ENCODE peak calls at places on chromosomes 11 and 22, in seven cellular contexts. O, Q, U, M, J, R and V are unnamed samples.

GRCh38 chr11:48123249-48123875 is 93.2 kb upstream of the OR4B1 start:
- DNase-seq in O (no peak), Q (no peak), U (no peak), M (peak; percentile 50), J (no peak), R (no peak), V (no peak)

GRCh38 chr11:5196067-5196466 is 4.4 kb downstream of the OR51V1 start:
- DNase-seq in O (no peak), Q (no peak), U (peak; percentile 23), M (no peak), J (no peak), R (no peak), V (no peak)

GRCh38 chr22:27881404-27881803 is 37.7 kb downstream of the PITPNB start:
- DNase-seq in O (no peak), Q (peak; percentile 40), U (no peak), M (peak; percentile 34), J (no peak), R (peak; percentile 35), V (no peak)

GRCh38 chr11:132137981-132138313 is 767.5 kb downstream of the NTM start:
- DNase-seq in O (no peak), Q (no peak), U (no peak), M (no peak), J (no peak), R (no peak), V (no peak)

GRCh38 chr11:87299041-87299481 is 261.3 kb downstream of the TMEM135 start:
- DNase-seq in O (no peak), Q (no peak), U (no peak), M (no peak), J (no peak), R (peak; percentile 50), V (no peak)

GRCh38 chr11:34395916-34396555 is 38.2 kb upstream of the ABTB2 start:
- DNase-seq in O (no peak), Q (no peak), U (no peak), M (peak; percentile 24), J (no peak), R (no peak), V (peak; percentile 68)

GRCh38 chr11:125516266-125516665 is 20.2 kb upstream of the FEZ1 start:
- DNase-seq in O (no peak), Q (no peak), U (no peak), M (no peak), J (no peak), R (no peak), V (no peak)

GRCh38 chr11:133403900-133404299 is 128.4 kb downstream of the OPCML start:
- DNase-seq in O (no peak), Q (no peak), U (peak; percentile 75), M (no peak), J (no peak), R (no peak), V (no peak)

GRCh38 chr22:23230348-23231068 is 50.2 kb downstream of the BCR start:
- DNase-seq in O (no peak), Q (no peak), U (peak; percentile 76), M (no peak), J (no peak), R (no peak), V (no peak)

GRCh38 chr11:35785287-35786167 is 123.0 kb downstream of the TRIM44 start:
- DNase-seq in O (no peak), Q (no peak), U (no peak), M (peak; percentile 59), J (no peak), R (no peak), V (no peak)

GRCh38 chr11:63761870-63762661 is 6.5 kb downstream of the ZFTA start:
- DNase-seq in O (no peak), Q (no peak), U (peak; percentile 96), M (no peak), J (no peak), R (peak; percentile 14), V (no peak)

GRCh38 chr22:49906071-49906798 is 12.0 kb downstream of the ALG12 start:
- DNase-seq in O (no peak), Q (no peak), U (no peak), M (no peak), J (no peak), R (no peak), V (no peak)

GRCh38 chr11:99979052-99979451 is 708.0 kb upstream of the ARHGAP42 start:
- DNase-seq in O (no peak), Q (no peak), U (no peak), M (no peak), J (no peak), R (no peak), V (no peak)

GRCh38 chr11:18699848-18700261 is 1.3 kb downstream of the TMEM86A start:
- DNase-seq in O (no peak), Q (no peak), U (no peak), M (no peak), J (no peak), R (no peak), V (no peak)

GRCh38 chr11:44133335-44133946 is 38.0 kb downstream of the EXT2 start:
- DNase-seq in O (no peak), Q (no peak), U (peak; percentile 75), M (peak; percentile 64), J (no peak), R (no peak), V (peak; percentile 66)

DNA sequence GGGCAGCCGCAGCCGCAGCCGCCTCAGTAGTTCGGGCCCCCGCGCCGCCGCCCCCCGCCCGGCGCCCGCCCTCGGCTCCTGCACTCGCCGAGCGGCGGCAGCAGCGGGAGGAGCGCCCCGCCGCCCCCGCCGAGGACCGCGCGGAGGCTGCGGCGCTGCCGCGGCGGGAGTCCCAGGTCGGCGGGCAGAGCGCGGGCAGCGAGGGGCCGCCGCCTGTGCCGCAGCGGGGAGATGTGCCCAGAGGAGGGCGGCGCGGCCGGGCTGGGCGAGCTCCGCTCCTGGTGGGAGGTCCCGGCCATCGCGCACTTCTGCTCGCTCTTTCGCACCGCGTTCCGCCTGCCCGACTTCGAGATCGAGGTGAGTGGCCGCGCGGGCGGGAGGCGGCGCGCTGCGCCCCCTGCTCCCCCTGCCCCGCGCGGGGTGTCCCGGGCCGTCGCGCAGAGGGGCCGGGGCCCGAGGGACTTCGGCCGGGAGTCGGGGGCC is 334 bp downstream of the CECR2 start:
- DNase-seq in O (no peak), Q (no peak), U (peak; percentile 71), M (no peak), J (no peak), R (peak; percentile 14), V (no peak)
- TF ChIP-seq POLR2AphosphoS5 in O (no peak), Q (no peak), U (no peak), M (no peak), J (no peak), R (no peak), V (no peak)

DNA sequence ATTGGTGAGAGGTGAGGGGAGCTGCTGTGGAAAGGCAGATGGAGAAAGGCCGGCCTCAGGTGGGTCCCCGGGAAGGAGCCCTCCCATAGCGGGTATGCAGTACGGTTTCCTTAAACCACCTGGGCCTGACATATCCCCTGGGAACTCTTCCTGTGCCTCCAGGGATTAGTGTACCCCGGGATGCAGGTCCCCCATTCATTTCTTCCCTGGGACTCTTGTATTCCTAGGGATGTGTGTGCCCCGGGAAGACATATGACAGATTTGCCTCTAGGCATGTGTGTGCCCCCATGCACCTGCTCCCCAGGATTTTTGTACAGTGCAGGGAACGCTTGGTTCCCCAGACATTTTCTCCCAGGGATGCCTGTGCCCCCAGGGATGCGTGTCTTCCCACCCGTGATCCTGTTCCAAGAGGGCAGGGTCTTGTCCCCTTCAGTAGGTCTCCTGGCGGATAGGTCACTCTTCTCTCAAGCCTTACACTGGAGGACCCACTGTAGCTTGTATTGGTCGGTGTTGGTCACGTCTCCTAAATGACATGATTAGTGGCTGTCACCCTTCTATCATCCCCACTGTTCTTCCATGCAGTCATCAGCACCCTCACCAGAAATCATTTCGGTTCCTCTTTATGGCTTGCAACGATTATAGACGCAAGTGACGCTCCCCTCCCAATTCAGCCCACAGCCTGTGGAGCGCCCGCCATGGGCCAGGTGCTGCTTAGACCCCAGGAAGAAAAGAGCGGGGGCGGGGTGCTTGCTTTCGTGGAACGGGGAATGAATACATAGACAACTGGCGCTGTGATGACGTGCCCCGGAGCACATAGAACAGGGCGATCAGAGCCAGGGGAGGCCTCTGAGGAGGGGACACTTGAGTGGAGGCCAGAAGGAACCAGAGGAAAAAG is 1.3 kb downstream of the PARVB start:
- DNase-seq in O (no peak), Q (peak; percentile 45), U (peak; percentile 36), M (peak; percentile 21), J (no peak), R (peak; percentile 83), V (no peak)
- TF ChIP-seq POLR2AphosphoS5 in O (no peak), Q (peak; percentile 26), U (no peak), M (no peak), J (no peak), R (no peak), V (no peak)

GRCh38 chr11:71223081-71223405 is 29.3 kb downstream of the SHANK2 start:
- DNase-seq in O (no peak), Q (no peak), U (no peak), M (no peak), J (no peak), R (no peak), V (no peak)

GRCh38 chr11:71221201-71221600 is 31.2 kb downstream of the SHANK2 start:
- DNase-seq in O (no peak), Q (no peak), U (no peak), M (no peak), J (no peak), R (no peak), V (no peak)

GRCh38 chr11:71223671-71224660 is 28.4 kb downstream of the SHANK2 start:
- DNase-seq in O (no peak), Q (no peak), U (no peak), M (no peak), J (no peak), R (no peak), V (no peak)

GRCh38 chr11:71221851-71222250 is 30.5 kb downstream of the SHANK2 start:
- DNase-seq in O (no peak), Q (no peak), U (no peak), M (no peak), J (no peak), R (no peak), V (no peak)

GRCh38 chr11:71222318-71223080 is 29.9 kb downstream of the SHANK2 start:
- DNase-seq in O (no peak), Q (no peak), U (no peak), M (no peak), J (no peak), R (peak; percentile 29), V (no peak)
- TF ChIP-seq POLR2AphosphoS5 in O (no peak), Q (no peak), U (no peak), M (no peak), J (no peak), R (peak; percentile 15), V (no peak)

GRCh38 chr11:119683783-119684182 is 45.2 kb downstream of the NECTIN1 start:
- DNase-seq in O (no peak), Q (peak; percentile 41), U (no peak), M (no peak), J (no peak), R (no peak), V (no peak)
- TF ChIP-seq POLR2AphosphoS5 in O (no peak), Q (no peak), U (no peak), M (no peak), J (no peak), R (no peak), V (no peak)